ENCODE peak calls at places on chromosomes 13 and 19, in four cellular contexts. One of them, this sample, is unnamed.
A peak's percentile ranks its signal among the peaks of the same experiment; 100 is the strongest.

GRCh38 chr13:30572859-30573275 is 44.9 kb upstream of the USPL1 start:
- DNase-seq in IMR-90: peak; percentile 57
- DNase-seq in H9: no peak
- DNase-seq in H1: no peak
- DNase-seq in this sample: peak; percentile 35

GRCh38 chr19:40762754-40763153 is 11.8 kb downstream of the SNRPA start:
- DNase-seq in IMR-90: no peak
- DNase-seq in H9: no peak
- DNase-seq in H1: no peak
- DNase-seq in this sample: no peak

GRCh38 chr19:19382118-19382517 is 23.4 kb upstream of the GATAD2A start:
- DNase-seq in IMR-90: no peak
- DNase-seq in H9: no peak
- DNase-seq in H1: no peak
- DNase-seq in this sample: no peak

GRCh38 chr19:48480151-48480475 is 10.9 kb downstream of the CYTH2 start:
- DNase-seq in IMR-90: no peak
- DNase-seq in H9: no peak
- DNase-seq in H1: no peak
- DNase-seq in this sample: no peak

GRCh38 chr19:2507109-2507508 is 31.2 kb downstream of the GADD45B start:
- DNase-seq in IMR-90: peak; percentile 89
- DNase-seq in H9: no peak
- DNase-seq in H1: no peak
- DNase-seq in this sample: no peak

GRCh38 chr13:110017379-110017778 is 231.0 kb upstream of the IRS2 start:
- DNase-seq in IMR-90: peak; percentile 95
- DNase-seq in H9: peak; percentile 60
- DNase-seq in H1: peak; percentile 29
- DNase-seq in this sample: peak; percentile 96

GRCh38 chr13:91144054-91144453 is 203.4 kb upstream of the MIR17HG start:
- DNase-seq in IMR-90: no peak
- DNase-seq in H9: no peak
- DNase-seq in H1: no peak
- DNase-seq in this sample: peak; percentile 41

GRCh38 chr13:99796175-99796819 is 175.3 kb downstream of the ZIC5 start:
- DNase-seq in IMR-90: peak; percentile 32
- DNase-seq in H9: peak; percentile 62
- DNase-seq in H1: no peak
- DNase-seq in this sample: peak; percentile 82

GRCh38 chr13:47110141-47110540 is 213.3 kb upstream of the HTR2A start:
- DNase-seq in IMR-90: no peak
- DNase-seq in H9: no peak
- DNase-seq in H1: no peak
- DNase-seq in this sample: no peak

GRCh38 chr13:21696865-21697448 is 26.1 kb downstream of the FGF9 start:
- DNase-seq in IMR-90: no peak
- DNase-seq in H9: no peak
- DNase-seq in H1: no peak
- DNase-seq in this sample: no peak
- H3K56ac ChIP-seq in IMR-90: no peak overlapping the region
- H3K56ac ChIP-seq in H9: no peak overlapping the region
- H3K56ac ChIP-seq in H1: no peak overlapping the region
- H3K56ac ChIP-seq in this sample: no peak overlapping the region

GRCh38 chr19:30090476-30090875 is 148.4 kb downstream of the URI1 start:
- DNase-seq in IMR-90: no peak
- DNase-seq in H9: no peak
- DNase-seq in H1: no peak
- DNase-seq in this sample: no peak
- H2BK15ac ChIP-seq in IMR-90: no peak overlapping the region
- H2BK15ac ChIP-seq in H9: no peak overlapping the region
- H2BK15ac ChIP-seq in H1: no peak overlapping the region
- H2BK15ac ChIP-seq in this sample: no peak overlapping the region

DNA sequence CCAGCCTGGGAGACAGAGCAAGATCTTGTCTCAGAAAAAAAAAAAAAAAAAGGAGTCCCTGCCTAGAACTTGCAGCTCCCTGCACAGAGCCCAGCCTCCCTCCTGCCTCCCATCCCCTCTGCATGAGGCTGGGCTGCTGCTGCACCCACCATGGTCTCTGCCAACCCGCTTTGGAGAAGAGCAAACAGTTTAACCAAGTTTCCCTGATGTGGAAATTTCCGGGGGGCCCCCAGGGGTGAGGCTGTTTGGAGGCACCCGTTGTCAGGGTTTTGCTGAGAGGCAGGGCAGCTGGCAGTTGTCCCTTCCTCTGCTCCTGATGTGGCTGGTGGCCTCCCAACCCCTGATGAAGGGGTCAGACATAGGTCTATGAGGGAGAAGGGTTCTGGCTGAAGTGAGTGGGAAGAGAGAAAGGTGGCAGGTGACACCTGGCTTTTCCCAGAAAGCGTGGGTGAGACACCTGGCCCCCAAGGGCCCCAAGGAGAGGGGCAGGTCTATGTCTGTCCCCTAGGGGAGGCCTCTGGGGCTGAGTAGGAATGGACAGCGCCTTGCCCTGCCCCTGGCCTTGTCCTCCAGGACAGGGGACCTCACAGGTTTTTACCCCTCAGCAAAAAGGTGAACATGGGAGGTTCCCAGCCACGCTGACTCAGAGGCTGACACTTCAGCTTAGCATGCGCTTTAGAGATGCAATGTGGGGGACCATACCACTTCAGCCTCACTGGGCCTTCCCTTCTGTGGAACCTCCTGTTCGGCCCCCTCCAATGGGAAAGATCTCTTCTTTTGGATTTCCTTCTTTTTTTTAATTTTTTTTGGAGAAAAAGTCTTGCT is 5.5 kb downstream of the LRP3 start:
- DNase-seq in IMR-90: no peak
- DNase-seq in H9: no peak
- DNase-seq in H1: no peak
- DNase-seq in this sample: peak; percentile 13
- H3K56ac ChIP-seq in IMR-90: no peak overlapping the region
- H3K56ac ChIP-seq in H9: no peak overlapping the region
- H3K56ac ChIP-seq in H1: no peak overlapping the region
- H3K56ac ChIP-seq in this sample: no peak overlapping the region

DNA sequence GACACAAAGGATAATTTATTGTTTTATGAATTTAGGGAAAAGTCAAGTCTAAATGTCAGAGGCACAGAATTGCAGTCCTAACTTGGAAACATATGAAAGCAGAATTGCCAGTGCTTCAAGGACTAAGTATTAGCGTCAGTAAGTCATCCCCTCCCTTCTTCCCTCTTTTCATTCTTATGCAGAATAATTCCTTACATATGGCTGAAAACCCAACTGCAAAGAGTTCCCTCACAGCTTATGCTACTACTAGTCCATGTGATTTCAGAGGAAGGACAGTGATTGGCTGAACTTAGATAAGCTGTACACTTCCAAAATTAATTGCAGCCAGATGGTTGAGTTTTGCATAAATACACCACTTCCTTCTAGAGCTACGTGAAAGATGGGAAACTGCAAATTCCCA is 730.3 kb downstream of the OLFM4 start:
- DNase-seq in IMR-90: no peak
- DNase-seq in H9: no peak
- DNase-seq in H1: no peak
- DNase-seq in this sample: no peak
- H2BK15ac ChIP-seq in IMR-90: no peak overlapping the region
- H2BK15ac ChIP-seq in H9: no peak overlapping the region
- H2BK15ac ChIP-seq in H1: no peak overlapping the region
- H2BK15ac ChIP-seq in this sample: no peak overlapping the region

DNA sequence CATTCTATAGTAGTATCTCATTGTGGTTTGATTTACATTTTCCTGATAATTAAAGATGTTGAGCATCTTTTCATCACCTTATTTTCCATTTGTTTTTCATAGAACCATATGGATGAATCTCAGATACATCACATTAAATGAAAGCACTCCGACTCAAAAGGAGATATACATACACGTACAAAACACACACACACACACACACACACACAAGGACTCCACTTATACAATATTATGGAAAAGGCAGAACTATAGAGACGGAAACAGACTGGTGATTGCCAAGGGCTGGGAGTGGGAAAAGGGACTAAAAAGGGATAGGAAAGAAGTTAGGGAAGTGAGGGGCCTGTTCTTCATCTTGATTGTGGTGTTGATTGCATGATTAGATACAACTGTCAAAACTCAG is 24.3 kb downstream of the ZNF585A start:
- DNase-seq in IMR-90: no peak
- DNase-seq in H9: no peak
- DNase-seq in H1: no peak
- DNase-seq in this sample: no peak
- H3K56ac ChIP-seq in IMR-90: no peak overlapping the region
- H3K56ac ChIP-seq in H9: no peak overlapping the region
- H3K56ac ChIP-seq in H1: no peak overlapping the region
- H3K56ac ChIP-seq in this sample: no peak overlapping the region

GRCh38 chr19:5803752-5804515 is 933 bp upstream of the NRTN start:
- DNase-seq in IMR-90: peak; percentile 77
- DNase-seq in H9: peak; percentile 97
- DNase-seq in H1: peak; percentile 88
- DNase-seq in this sample: peak; percentile 95

GRCh38 chr19:5806905-5807304 is 2.0 kb downstream of the NRTN start:
- DNase-seq in IMR-90: no peak
- DNase-seq in H9: no peak
- DNase-seq in H1: no peak
- DNase-seq in this sample: no peak

GRCh38 chr19:5806133-5806489 is 1.2 kb downstream of the NRTN start:
- DNase-seq in IMR-90: no peak
- DNase-seq in H9: no peak
- DNase-seq in H1: no peak
- DNase-seq in this sample: no peak

GRCh38 chr19:5804516-5805464 is at the start of gene NRTN:
- DNase-seq in IMR-90: no peak
- DNase-seq in H9: peak; percentile 67
- DNase-seq in H1: no peak
- DNase-seq in this sample: peak; percentile 53

GRCh38 chr19:5805465-5806132 is 732 bp downstream of the NRTN start:
- DNase-seq in IMR-90: peak; percentile 24
- DNase-seq in H9: peak; percentile 90
- DNase-seq in H1: no peak
- DNase-seq in this sample: peak; percentile 87
- H2BK15ac ChIP-seq in IMR-90: no peak overlapping the region
- H2BK15ac ChIP-seq in H9: no peak overlapping the region
- H2BK15ac ChIP-seq in H1: no peak overlapping the region
- H2BK15ac ChIP-seq in this sample: no peak overlapping the region

GRCh38 chr13:37701972-37702371 is 103.4 kb upstream of the POSTN start:
- DNase-seq in IMR-90: peak; percentile 99
- DNase-seq in H9: no peak
- DNase-seq in H1: no peak
- DNase-seq in this sample: peak; percentile 50
- H3K56ac ChIP-seq in IMR-90: no peak overlapping the region
- H3K56ac ChIP-seq in H9: no peak overlapping the region
- H3K56ac ChIP-seq in H1: no peak overlapping the region
- H3K56ac ChIP-seq in this sample: no peak overlapping the region

GRCh38 chr19:17777840-17778620 is 16.9 kb upstream of the B3GNT3 start:
- DNase-seq in IMR-90: peak; percentile 10
- DNase-seq in H9: peak; percentile 97
- DNase-seq in H1: peak; percentile 87
- DNase-seq in this sample: peak; percentile 92
- H2BK15ac ChIP-seq in IMR-90: no peak overlapping the region
- H2BK15ac ChIP-seq in H9: no peak overlapping the region
- H2BK15ac ChIP-seq in H1: no peak overlapping the region
- H2BK15ac ChIP-seq in this sample: no peak overlapping the region

GRCh38 chr19:32203161-32203560 is 142.2 kb upstream of the ZNF507 start:
- DNase-seq in IMR-90: no peak
- DNase-seq in H9: no peak
- DNase-seq in H1: no peak
- DNase-seq in this sample: no peak

GRCh38 chr19:32202244-32202643 is 143.2 kb upstream of the ZNF507 start:
- DNase-seq in IMR-90: no peak
- DNase-seq in H9: no peak
- DNase-seq in H1: no peak
- DNase-seq in this sample: no peak

GRCh38 chr19:32201661-32202060 is 143.7 kb upstream of the ZNF507 start:
- DNase-seq in IMR-90: no peak
- DNase-seq in H9: no peak
- DNase-seq in H1: no peak
- DNase-seq in this sample: no peak

GRCh38 chr19:32208060-32208459 is 137.3 kb upstream of the ZNF507 start:
- DNase-seq in IMR-90: no peak
- DNase-seq in H9: no peak
- DNase-seq in H1: no peak
- DNase-seq in this sample: no peak

GRCh38 chr19:32206065-32206464 is 139.3 kb upstream of the ZNF507 start:
- DNase-seq in IMR-90: no peak
- DNase-seq in H9: no peak
- DNase-seq in H1: no peak
- DNase-seq in this sample: peak; percentile 6
- H3K56ac ChIP-seq in IMR-90: no peak overlapping the region
- H3K56ac ChIP-seq in H9: no peak overlapping the region
- H3K56ac ChIP-seq in H1: no peak overlapping the region
- H3K56ac ChIP-seq in this sample: no peak overlapping the region

This sample was measured in mesendoderm.